ENCODE peak calls at places on chromosome 11, in seven cellular contexts. E, U, L, P, N, C and J are unnamed samples.

GRCh38 chr11:6672006-6672405 is 11.1 kb downstream of the MRPL17 start:
- DNase-seq in P (no peak), L (no peak), U (no peak), N (no peak), E (no peak), C (no peak), J (no peak)

GRCh38 chr11:13210424-13210823 is 67.2 kb upstream of the BMAL1 start:
- DNase-seq in P (peak), N (peak), L (no peak), E (no peak), U (peak), C (peak), J (peak)

GRCh38 chr11:119347940-119348339 is 1.4 kb upstream of the MFRP start:
- DNase-seq in U (no peak), L (no peak), E (no peak), C (no peak), N (no peak), P (no peak), J (no peak)

GRCh38 chr11:77206264-77207018 is 78.4 kb downstream of the MYO7A start:
- DNase-seq in E (no peak), U (no peak), N (peak), L (peak), C (no peak), P (no peak), J (peak)

GRCh38 chr11:133506551-133507094 is 25.7 kb downstream of the OPCML start:
- DNase-seq in N (no peak), P (no peak), C (no peak), L (peak), E (no peak), U (no peak), J (no peak)

GRCh38 chr11:27700351-27701261 is at the start of gene BDNF:
- DNase-seq in N (peak), C (no peak), L (peak), E (peak), P (peak), U (peak), J (no peak)

GRCh38 chr11:6992457-6993431 is 27.4 kb downstream of the ZNF214 start:
- DNase-seq in L (no peak), C (peak), P (peak), N (no peak), U (peak), E (no peak), J (no peak)

GRCh38 chr11:111441443-111441842 is 62.4 kb upstream of the POU2AF1 start:
- DNase-seq in E (no peak), U (peak), N (no peak), L (no peak), P (peak), C (peak), J (no peak)

GRCh38 chr11:123696183-123696582 is 41.8 kb upstream of the SCN3B start:
- DNase-seq in N (no peak), L (no peak), P (no peak), E (no peak), U (peak), C (no peak), J (no peak)
- TF ChIP-seq CTCF in N (peak), L (no peak), P (no peak), E (no peak), U (no peak), C (no peak), J (no peak)

DNA sequence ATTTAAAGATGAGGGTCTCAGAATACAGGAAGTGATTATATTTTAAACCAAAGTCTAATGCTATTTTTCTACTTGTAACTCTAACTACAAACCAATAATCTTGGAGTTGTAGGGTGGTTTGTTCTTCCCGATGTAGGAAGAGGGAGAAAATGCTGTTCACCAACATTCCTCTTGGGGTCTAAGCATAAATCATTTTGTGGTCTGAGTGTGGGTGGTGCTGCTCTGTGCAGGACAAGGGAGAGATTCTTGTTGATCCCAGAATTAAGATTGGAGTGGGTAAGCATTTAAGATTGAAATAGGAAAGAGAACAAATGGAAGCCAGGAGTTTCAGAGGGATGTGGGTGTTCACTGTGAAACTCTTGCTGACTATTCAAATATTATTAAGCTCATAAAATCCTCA is 38.6 kb upstream of the MMP13 start:
- DNase-seq in U (peak), E (no peak), L (no peak), C (no peak), N (no peak), P (no peak), J (no peak)
- TF ChIP-seq CTCF in U (peak), E (no peak), L (no peak), C (no peak), N (no peak), P (no peak), J (no peak)

DNA sequence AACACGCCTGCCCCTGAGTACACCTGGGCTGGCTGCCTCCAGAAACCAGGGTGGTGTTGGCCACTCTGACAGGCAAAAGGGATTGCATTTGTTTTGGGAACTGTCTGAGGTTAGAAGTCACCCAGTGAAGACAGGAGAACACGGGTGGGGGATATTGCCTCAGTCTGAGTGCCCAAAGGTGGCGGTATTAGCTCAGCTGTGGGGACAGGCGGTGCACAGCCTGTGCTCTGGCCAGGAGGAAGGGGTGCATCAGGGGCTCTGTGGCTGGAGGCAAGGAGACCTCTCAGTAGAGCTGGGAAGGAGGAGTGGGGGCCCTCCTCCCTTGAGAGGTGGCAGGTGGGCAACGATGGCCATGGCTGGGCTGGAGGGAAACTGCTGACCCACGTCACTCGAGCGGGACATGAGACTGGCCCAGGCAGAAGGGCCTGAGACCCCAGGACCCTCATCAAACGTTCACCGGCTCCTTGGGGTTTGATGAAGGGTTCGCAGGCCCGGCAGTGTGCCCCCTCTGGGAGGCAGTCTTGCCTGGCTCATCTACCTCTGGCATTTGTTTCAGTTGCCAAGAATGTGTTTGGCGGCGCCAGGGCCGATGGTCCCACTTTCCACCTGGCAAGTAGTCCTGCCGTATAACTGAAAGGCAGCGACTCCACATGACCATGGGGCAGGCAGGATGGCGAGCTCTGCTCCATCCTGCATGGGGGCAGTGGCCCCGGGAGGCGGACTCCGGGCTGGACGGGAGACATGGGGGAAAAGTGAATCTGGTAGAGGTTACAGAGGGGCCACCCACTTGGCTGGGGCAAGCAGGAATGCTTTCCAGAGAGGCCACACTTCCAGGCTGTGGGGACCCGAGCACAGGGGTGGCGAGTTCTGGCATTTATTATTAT is 52.8 kb upstream of the SMIM38 start:
- DNase-seq in C (no peak), E (no peak), L (no peak), N (peak), U (peak), P (no peak), J (no peak)
- TF ChIP-seq CTCF in C (peak), E (peak), L (no peak), N (peak), U (peak), P (peak), J (no peak)

GRCh38 chr11:92739020-92739419 is 230.4 kb upstream of the MTNR1B start:
- DNase-seq in L (no peak), U (peak), P (peak), E (no peak), N (peak), C (no peak), J (no peak)

GRCh38 chr11:92738281-92738680 is 231.2 kb upstream of the MTNR1B start:
- DNase-seq in C (no peak), U (peak), E (no peak), N (no peak), L (no peak), P (peak), J (no peak)

GRCh38 chr11:92740251-92740650 is 229.2 kb upstream of the MTNR1B start:
- DNase-seq in U (no peak), E (no peak), L (no peak), C (no peak), P (no peak), N (no peak), J (no peak)

GRCh38 chr11:92735039-92735438 is 234.4 kb upstream of the MTNR1B start:
- DNase-seq in E (no peak), N (no peak), U (no peak), L (no peak), C (no peak), P (no peak), J (no peak)
- TF ChIP-seq CTCF in E (peak), N (peak), U (peak), L (no peak), C (peak), P (peak), J (peak)

GRCh38 chr11:69657911-69658605 is 17.1 kb downstream of the LTO1 start:
- DNase-seq in E (peak), P (no peak), C (no peak), N (peak), L (peak), U (no peak), J (peak)
- TF ChIP-seq CTCF in E (no peak), P (no peak), C (no peak), N (no peak), L (no peak), U (no peak), J (no peak)